ENCODE peak calls at places on chromosomes 2 and 18, in nine cellular contexts. One of them, this sample, is unnamed.

GRCh38 chr2:37571571-37572136 is 99.8 kb downstream of the CDC42EP3 start:
- DNase-seq in PC-3: no peak
- DNase-seq in astrocyte: no peak
- DNase-seq in transverse colon: no peak
- DNase-seq in SK-N-MC: no peak
- DNase-seq in heart right ventricle: no peak
- DNase-seq in A549: no peak
- DNase-seq in epithelial cell of prostate: no peak
- DNase-seq in HL-60: no peak
- DNase-seq in this sample: no peak

GRCh38 chr2:232543928-232544631 is 4.6 kb downstream of the CHRNG start:
- DNase-seq in PC-3: no peak
- DNase-seq in astrocyte: no peak
- DNase-seq in transverse colon: no peak
- DNase-seq in SK-N-MC: no peak
- DNase-seq in heart right ventricle: no peak
- DNase-seq in A549: no peak
- DNase-seq in epithelial cell of prostate: no peak
- DNase-seq in HL-60: no peak
- DNase-seq in this sample: no peak

GRCh38 chr18:76979906-76980305 is 152.7 kb downstream of the MBP start:
- DNase-seq in PC-3: no peak
- DNase-seq in astrocyte: no peak
- DNase-seq in transverse colon: no peak
- DNase-seq in SK-N-MC: no peak
- DNase-seq in heart right ventricle: no peak
- DNase-seq in A549: no peak
- DNase-seq in epithelial cell of prostate: no peak
- DNase-seq in HL-60: no peak
- DNase-seq in this sample: no peak

GRCh38 chr2:177275041-177275440 is 10.5 kb upstream of the NFE2L2 start:
- DNase-seq in PC-3: peak
- DNase-seq in astrocyte: peak
- DNase-seq in transverse colon: no peak
- DNase-seq in SK-N-MC: no peak
- DNase-seq in heart right ventricle: no peak
- DNase-seq in A549: peak
- DNase-seq in epithelial cell of prostate: no peak
- DNase-seq in HL-60: no peak
- DNase-seq in this sample: no peak

GRCh38 chr18:70387018-70387417 is 98.2 kb downstream of the SOCS6 start:
- DNase-seq in PC-3: no peak
- DNase-seq in astrocyte: no peak
- DNase-seq in transverse colon: no peak
- DNase-seq in SK-N-MC: no peak
- DNase-seq in heart right ventricle: no peak
- DNase-seq in A549: no peak
- DNase-seq in epithelial cell of prostate: no peak
- DNase-seq in HL-60: no peak
- DNase-seq in this sample: no peak

GRCh38 chr2:4445821-4446220 is 742.4 kb downstream of the DCDC2C start:
- DNase-seq in PC-3: no peak
- DNase-seq in astrocyte: no peak
- DNase-seq in transverse colon: no peak
- DNase-seq in SK-N-MC: no peak
- DNase-seq in heart right ventricle: no peak
- DNase-seq in A549: no peak
- DNase-seq in epithelial cell of prostate: no peak
- DNase-seq in HL-60: no peak
- DNase-seq in this sample: no peak

GRCh38 chr2:188414412-188414811 is 122.7 kb downstream of the GULP1 start:
- DNase-seq in PC-3: no peak
- DNase-seq in astrocyte: peak
- DNase-seq in transverse colon: no peak
- DNase-seq in SK-N-MC: peak
- DNase-seq in heart right ventricle: no peak
- DNase-seq in A549: peak
- DNase-seq in epithelial cell of prostate: no peak
- DNase-seq in HL-60: no peak
- DNase-seq in this sample: no peak

GRCh38 chr2:6495466-6495865 is 370.2 kb downstream of the CMPK2 start:
- DNase-seq in PC-3: no peak
- DNase-seq in astrocyte: no peak
- DNase-seq in transverse colon: no peak
- DNase-seq in SK-N-MC: no peak
- DNase-seq in heart right ventricle: no peak
- DNase-seq in A549: no peak
- DNase-seq in epithelial cell of prostate: no peak
- DNase-seq in HL-60: no peak
- DNase-seq in this sample: no peak

GRCh38 chr2:202353430-202353829 is 22.7 kb upstream of the BMPR2 start:
- DNase-seq in PC-3: no peak
- DNase-seq in astrocyte: no peak
- DNase-seq in transverse colon: no peak
- DNase-seq in SK-N-MC: no peak
- DNase-seq in heart right ventricle: no peak
- DNase-seq in A549: no peak
- DNase-seq in epithelial cell of prostate: no peak
- DNase-seq in HL-60: no peak
- DNase-seq in this sample: no peak

GRCh38 chr2:219252084-219252483 is 959 bp upstream of the TUBA4B start:
- DNase-seq in PC-3: peak
- DNase-seq in astrocyte: no peak
- DNase-seq in transverse colon: peak
- DNase-seq in SK-N-MC: no peak
- DNase-seq in heart right ventricle: no peak
- DNase-seq in A549: no peak
- DNase-seq in epithelial cell of prostate: no peak
- DNase-seq in HL-60: no peak
- DNase-seq in this sample: no peak

GRCh38 chr18:49953416-49953815 is 140.1 kb upstream of the ACAA2 start:
- DNase-seq in PC-3: no peak
- DNase-seq in astrocyte: no peak
- DNase-seq in transverse colon: no peak
- DNase-seq in SK-N-MC: no peak
- DNase-seq in heart right ventricle: no peak
- DNase-seq in A549: no peak
- DNase-seq in epithelial cell of prostate: no peak
- DNase-seq in HL-60: no peak
- DNase-seq in this sample: no peak

GRCh38 chr2:33215299-33215698 is 261.1 kb upstream of the RASGRP3 start:
- DNase-seq in PC-3: peak
- DNase-seq in astrocyte: peak
- DNase-seq in transverse colon: no peak
- DNase-seq in SK-N-MC: no peak
- DNase-seq in heart right ventricle: peak
- DNase-seq in A549: no peak
- DNase-seq in epithelial cell of prostate: no peak
- DNase-seq in HL-60: no peak
- DNase-seq in this sample: no peak

GRCh38 chr2:8086796-8087479 is 594.9 kb upstream of the ID2 start:
- DNase-seq in PC-3: peak
- DNase-seq in astrocyte: peak
- DNase-seq in transverse colon: no peak
- DNase-seq in SK-N-MC: no peak
- DNase-seq in heart right ventricle: no peak
- DNase-seq in A549: peak
- DNase-seq in epithelial cell of prostate: peak
- DNase-seq in HL-60: no peak
- DNase-seq in this sample: no peak

GRCh38 chr2:37232131-37232933 is 874 bp downstream of the NDUFAF7 start:
- DNase-seq in PC-3: peak
- DNase-seq in astrocyte: peak
- DNase-seq in transverse colon: peak
- DNase-seq in SK-N-MC: no peak
- DNase-seq in heart right ventricle: no peak
- DNase-seq in A549: peak
- DNase-seq in epithelial cell of prostate: no peak
- DNase-seq in HL-60: peak
- DNase-seq in this sample: no peak

GRCh38 chr2:129008055-129008880 is 689.6 kb upstream of the HS6ST1 start:
- DNase-seq in PC-3: no peak
- DNase-seq in astrocyte: no peak
- DNase-seq in transverse colon: no peak
- DNase-seq in SK-N-MC: no peak
- DNase-seq in heart right ventricle: no peak
- DNase-seq in A549: no peak
- DNase-seq in epithelial cell of prostate: peak
- DNase-seq in HL-60: no peak
- DNase-seq in this sample: no peak

GRCh38 chr2:70827388-70827787 is 7.0 kb upstream of the CLEC4F start:
- DNase-seq in PC-3: no peak
- DNase-seq in astrocyte: no peak
- DNase-seq in transverse colon: no peak
- DNase-seq in SK-N-MC: no peak
- DNase-seq in heart right ventricle: no peak
- DNase-seq in A549: no peak
- DNase-seq in epithelial cell of prostate: no peak
- DNase-seq in HL-60: no peak
- DNase-seq in this sample: no peak

GRCh38 chr18:13611058-13611615 is 115.2 kb downstream of the FAM210A start:
- DNase-seq in PC-3: no peak
- DNase-seq in astrocyte: peak
- DNase-seq in transverse colon: peak
- DNase-seq in SK-N-MC: no peak
- DNase-seq in heart right ventricle: peak
- DNase-seq in A549: no peak
- DNase-seq in epithelial cell of prostate: no peak
- DNase-seq in HL-60: no peak
- DNase-seq in this sample: no peak

GRCh38 chr2:86398500-86398899 is 42.7 kb upstream of the KDM3A start:
- DNase-seq in PC-3: no peak
- DNase-seq in astrocyte: peak
- DNase-seq in transverse colon: no peak
- DNase-seq in SK-N-MC: no peak
- DNase-seq in heart right ventricle: no peak
- DNase-seq in A549: no peak
- DNase-seq in epithelial cell of prostate: no peak
- DNase-seq in HL-60: no peak
- DNase-seq in this sample: no peak
- H3K27ac ChIP-seq in PC-3: no peak
- H3K27ac ChIP-seq in astrocyte: no peak
- H3K27ac ChIP-seq in transverse colon: no peak
- H3K27ac ChIP-seq in SK-N-MC: no peak
- H3K27ac ChIP-seq in heart right ventricle: no peak
- H3K27ac ChIP-seq in A549: no peak
- H3K27ac ChIP-seq in epithelial cell of prostate: no peak
- H3K27ac ChIP-seq in HL-60: no peak
- H3K27ac ChIP-seq in this sample: no peak

GRCh38 chr2:98385050-98385699 is 38.9 kb downstream of the CNGA3 start:
- DNase-seq in PC-3: peak
- DNase-seq in astrocyte: peak
- DNase-seq in transverse colon: peak
- DNase-seq in SK-N-MC: no peak
- DNase-seq in heart right ventricle: peak
- DNase-seq in A549: peak
- DNase-seq in epithelial cell of prostate: peak
- DNase-seq in HL-60: peak
- DNase-seq in this sample: peak
- H3K27ac ChIP-seq in PC-3: no peak
- H3K27ac ChIP-seq in astrocyte: no peak
- H3K27ac ChIP-seq in transverse colon: no peak
- H3K27ac ChIP-seq in SK-N-MC: no peak
- H3K27ac ChIP-seq in heart right ventricle: no peak
- H3K27ac ChIP-seq in A549: no peak
- H3K27ac ChIP-seq in epithelial cell of prostate: no peak
- H3K27ac ChIP-seq in HL-60: no peak
- H3K27ac ChIP-seq in this sample: no peak

GRCh38 chr18:55250729-55251128 is 291.5 kb upstream of the CCDC68 start:
- DNase-seq in PC-3: peak
- DNase-seq in astrocyte: peak
- DNase-seq in transverse colon: no peak
- DNase-seq in SK-N-MC: no peak
- DNase-seq in heart right ventricle: no peak
- DNase-seq in A549: no peak
- DNase-seq in epithelial cell of prostate: peak
- DNase-seq in HL-60: no peak
- DNase-seq in this sample: no peak
- H3K27ac ChIP-seq in PC-3: peak
- H3K27ac ChIP-seq in astrocyte: peak
- H3K27ac ChIP-seq in transverse colon: peak
- H3K27ac ChIP-seq in SK-N-MC: peak
- H3K27ac ChIP-seq in heart right ventricle: peak
- H3K27ac ChIP-seq in A549: no peak
- H3K27ac ChIP-seq in epithelial cell of prostate: peak
- H3K27ac ChIP-seq in HL-60: no peak
- H3K27ac ChIP-seq in this sample: no peak

GRCh38 chr18:12255626-12256026 is 1.5 kb downstream of the CIDEA start:
- DNase-seq in PC-3: peak
- DNase-seq in astrocyte: peak
- DNase-seq in transverse colon: no peak
- DNase-seq in SK-N-MC: no peak
- DNase-seq in heart right ventricle: no peak
- DNase-seq in A549: no peak
- DNase-seq in epithelial cell of prostate: no peak
- DNase-seq in HL-60: no peak
- DNase-seq in this sample: no peak

GRCh38 chr18:12253027-12253426 is 1.1 kb upstream of the CIDEA start:
- DNase-seq in PC-3: no peak
- DNase-seq in astrocyte: no peak
- DNase-seq in transverse colon: no peak
- DNase-seq in SK-N-MC: no peak
- DNase-seq in heart right ventricle: no peak
- DNase-seq in A549: no peak
- DNase-seq in epithelial cell of prostate: no peak
- DNase-seq in HL-60: no peak
- DNase-seq in this sample: no peak

GRCh38 chr18:12253517-12254136 is 534 bp upstream of the CIDEA start:
- DNase-seq in PC-3: no peak
- DNase-seq in astrocyte: no peak
- DNase-seq in transverse colon: no peak
- DNase-seq in SK-N-MC: no peak
- DNase-seq in heart right ventricle: no peak
- DNase-seq in A549: no peak
- DNase-seq in epithelial cell of prostate: no peak
- DNase-seq in HL-60: no peak
- DNase-seq in this sample: no peak

GRCh38 chr18:12254820-12255511 is 805 bp downstream of the CIDEA start:
- DNase-seq in PC-3: no peak
- DNase-seq in astrocyte: no peak
- DNase-seq in transverse colon: no peak
- DNase-seq in SK-N-MC: no peak
- DNase-seq in heart right ventricle: no peak
- DNase-seq in A549: no peak
- DNase-seq in epithelial cell of prostate: no peak
- DNase-seq in HL-60: no peak
- DNase-seq in this sample: no peak

DNA sequence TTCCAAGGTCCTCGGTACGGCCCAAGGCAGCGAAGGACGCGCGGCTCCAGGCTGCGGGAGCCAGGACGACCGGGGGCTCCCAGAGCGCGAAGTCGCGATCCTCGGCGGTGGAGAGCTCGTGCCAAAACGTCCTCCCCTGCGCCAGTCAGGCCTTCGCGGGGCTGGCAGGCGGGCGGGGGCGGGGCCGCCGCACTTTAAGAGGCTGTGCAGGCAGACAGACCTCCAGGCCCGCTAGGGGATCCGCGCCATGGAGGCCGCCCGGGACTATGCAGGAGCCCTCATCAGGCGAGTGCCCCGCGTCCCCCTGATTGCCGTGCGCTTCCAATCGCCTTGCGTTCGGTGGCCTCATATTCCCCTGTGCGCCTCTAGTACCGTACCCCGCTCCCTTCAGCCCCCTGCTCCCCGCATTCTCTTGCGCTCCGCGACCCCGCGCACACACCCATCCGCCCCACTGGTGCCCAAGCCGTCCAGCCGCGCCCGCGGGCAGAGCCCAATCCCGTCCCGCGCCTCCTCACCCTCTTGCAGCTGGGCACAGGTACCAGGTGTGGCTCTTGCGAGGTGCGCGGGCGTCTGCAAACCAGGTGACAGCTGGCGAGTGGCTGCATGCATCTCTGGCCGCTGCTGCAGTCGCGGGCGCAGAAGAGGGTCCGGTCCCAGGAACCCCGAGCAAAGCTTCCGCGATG is at the start of gene CIDEA:
- DNase-seq in PC-3: no peak
- DNase-seq in astrocyte: no peak
- DNase-seq in transverse colon: no peak
- DNase-seq in SK-N-MC: no peak
- DNase-seq in heart right ventricle: no peak
- DNase-seq in A549: no peak
- DNase-seq in epithelial cell of prostate: no peak
- DNase-seq in HL-60: no peak
- DNase-seq in this sample: no peak
- H3K27ac ChIP-seq in PC-3: peak
- H3K27ac ChIP-seq in astrocyte: no peak
- H3K27ac ChIP-seq in transverse colon: no peak
- H3K27ac ChIP-seq in SK-N-MC: no peak
- H3K27ac ChIP-seq in heart right ventricle: no peak
- H3K27ac ChIP-seq in A549: no peak
- H3K27ac ChIP-seq in epithelial cell of prostate: peak
- H3K27ac ChIP-seq in HL-60: no peak
- H3K27ac ChIP-seq in this sample: no peak